ENCODE peak calls at places on chromosomes 2 and 18, in five cellular contexts. M is right lobe of liver, Z is upper lobe of right lung, A is choroid plexus epithelial cell, G is epithelial cell of esophagus. K is an unnamed sample.

GRCh38 chr2:239548965-239549595 is 148.3 kb upstream of the HDAC4 start:
- DNase-seq in M (peak), G (no peak), Z (peak), A (no peak), K (no peak)

GRCh38 chr2:42775186-42775585 is 11.3 kb upstream of the OXER1 start:
- DNase-seq in Z (no peak), A (no peak), M (no peak), G (no peak), K (no peak)

GRCh38 chr2:96207778-96208143 is 866 bp downstream of the STARD7 start:
- DNase-seq in G (no peak), M (no peak), Z (no peak), A (no peak), K (no peak)

GRCh38 chr2:14930441-14930840 is 297.9 kb downstream of the LRATD1 start:
- DNase-seq in Z (no peak), M (no peak), G (no peak), A (no peak), K (no peak)

GRCh38 chr18:23416283-23416682 is 36.8 kb upstream of the RIOK3 start:
- DNase-seq in Z (no peak), G (no peak), M (no peak), A (no peak), K (no peak)

GRCh38 chr2:129801575-129801974 is 177.9 kb upstream of the RAB6C start:
- DNase-seq in Z (no peak), M (no peak), A (no peak), G (peak), K (peak)

GRCh38 chr2:74902281-74902860 is 56.1 kb upstream of the POLE4 start:
- DNase-seq in G (no peak), M (no peak), A (no peak), Z (no peak), K (no peak)

GRCh38 chr2:238913931-238914647 is 66.2 kb downstream of the TWIST2 start:
- DNase-seq in Z (peak), M (peak), G (no peak), A (no peak), K (no peak)

GRCh38 chr2:113186421-113186820 is 12.7 kb downstream of the PSD4 start:
- DNase-seq in M (peak), Z (no peak), A (no peak), G (no peak), K (no peak)

GRCh38 chr2:149715005-149715592 is 127.5 kb upstream of the MMADHC start:
- DNase-seq in M (no peak), Z (no peak), A (peak), G (peak), K (peak)

GRCh38 chr2:180596453-180596852 is 384.0 kb upstream of the UBE2E3 start:
- DNase-seq in Z (no peak), M (no peak), G (no peak), A (no peak), K (no peak)

GRCh38 chr2:47313141-47313691 is 89.7 kb upstream of the MSH2 start:
- DNase-seq in M (no peak), Z (no peak), G (peak), A (peak), K (peak)

GRCh38 chr18:44786697-44787096 is 106.0 kb downstream of the SETBP1 start:
- DNase-seq in M (no peak), A (no peak), G (no peak), Z (no peak), K (no peak)

GRCh38 chr2:120751553-120751952 is 15.9 kb downstream of the GLI2 start:
- DNase-seq in M (no peak), G (no peak), A (peak), Z (no peak), K (peak)

GRCh38 chr2:195411219-195411687 is 245.8 kb upstream of the SLC39A10 start:
- DNase-seq in A (no peak), M (no peak), G (no peak), Z (no peak), K (peak)

GRCh38 chr18:25230658-25231326 is 121.2 kb downstream of the ZNF521 start:
- DNase-seq in A (peak), M (no peak), G (peak), Z (no peak), K (no peak)

GRCh38 chr2:151862688-151863087 is 34.5 kb upstream of the ARL5A start:
- DNase-seq in Z (no peak), M (no peak), A (no peak), G (no peak), K (no peak)

GRCh38 chr18:35577045-35577848 is 4.3 kb upstream of the GALNT1 start:
- DNase-seq in A (no peak), G (peak), M (no peak), Z (no peak), K (no peak)

GRCh38 chr18:12944724-12945123 is 3.1 kb upstream of the SEH1L start:
- DNase-seq in Z (no peak), G (no peak), A (peak), M (peak), K (no peak)

GRCh38 chr2:112946086-112946485 is 31.7 kb upstream of the IL36G start:
- DNase-seq in G (no peak), Z (no peak), M (no peak), A (no peak), K (no peak)

GRCh38 chr2:5549061-5549601 is 143.1 kb upstream of the SOX11 start:
- DNase-seq in G (no peak), M (no peak), A (peak), Z (no peak), K (no peak)

GRCh38 chr2:181371782-181372292 is 85.3 kb upstream of the ITGA4 start:
- DNase-seq in G (no peak), Z (no peak), M (no peak), A (no peak), K (peak)

DNA sequence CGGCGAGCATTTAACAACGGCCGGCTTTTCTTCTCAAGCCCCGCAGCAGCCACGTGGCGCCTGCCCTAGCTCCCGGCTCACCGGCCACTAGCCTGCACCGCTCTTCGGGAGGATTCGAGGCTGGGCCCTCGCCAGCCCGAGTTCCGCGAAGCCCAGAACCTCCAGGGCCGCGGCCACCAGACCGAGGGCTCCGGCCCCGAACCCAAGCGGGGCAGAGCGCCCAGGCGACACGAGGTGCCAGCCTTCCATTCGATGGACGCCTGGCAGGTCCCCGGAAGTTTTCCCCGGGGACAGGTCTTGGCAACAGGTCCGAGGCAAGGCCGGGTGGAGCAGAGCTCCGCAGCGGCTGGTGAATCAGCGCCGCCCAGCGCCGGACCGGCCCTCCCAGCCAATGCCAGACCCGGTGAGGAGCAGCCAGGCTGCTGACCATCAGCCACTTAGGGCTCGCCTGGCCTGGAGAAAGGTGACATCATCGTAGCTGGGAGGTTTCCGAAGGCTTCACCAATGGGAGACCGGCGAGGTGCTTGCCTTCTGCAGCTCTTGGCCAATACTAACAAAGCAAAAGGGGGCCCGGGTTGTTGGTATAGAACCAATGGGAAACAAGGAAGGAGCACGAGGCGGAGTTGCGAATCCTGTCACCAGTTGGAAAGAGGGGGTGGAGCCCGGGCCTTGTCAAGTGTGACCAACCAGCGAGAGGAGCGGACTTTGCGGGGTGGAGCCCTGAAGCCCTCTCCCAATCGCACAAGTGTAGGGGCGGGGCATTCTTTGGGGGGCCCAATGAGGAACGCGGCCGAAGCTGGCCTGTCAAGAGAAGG is 467 bp upstream of the MXD1 start:
- DNase-seq in M (peak), A (peak), Z (peak), G (peak), K (peak)
- TF ChIP-seq CTCF in M (peak), A (peak), Z (peak), G (no peak), K (peak)

DNA sequence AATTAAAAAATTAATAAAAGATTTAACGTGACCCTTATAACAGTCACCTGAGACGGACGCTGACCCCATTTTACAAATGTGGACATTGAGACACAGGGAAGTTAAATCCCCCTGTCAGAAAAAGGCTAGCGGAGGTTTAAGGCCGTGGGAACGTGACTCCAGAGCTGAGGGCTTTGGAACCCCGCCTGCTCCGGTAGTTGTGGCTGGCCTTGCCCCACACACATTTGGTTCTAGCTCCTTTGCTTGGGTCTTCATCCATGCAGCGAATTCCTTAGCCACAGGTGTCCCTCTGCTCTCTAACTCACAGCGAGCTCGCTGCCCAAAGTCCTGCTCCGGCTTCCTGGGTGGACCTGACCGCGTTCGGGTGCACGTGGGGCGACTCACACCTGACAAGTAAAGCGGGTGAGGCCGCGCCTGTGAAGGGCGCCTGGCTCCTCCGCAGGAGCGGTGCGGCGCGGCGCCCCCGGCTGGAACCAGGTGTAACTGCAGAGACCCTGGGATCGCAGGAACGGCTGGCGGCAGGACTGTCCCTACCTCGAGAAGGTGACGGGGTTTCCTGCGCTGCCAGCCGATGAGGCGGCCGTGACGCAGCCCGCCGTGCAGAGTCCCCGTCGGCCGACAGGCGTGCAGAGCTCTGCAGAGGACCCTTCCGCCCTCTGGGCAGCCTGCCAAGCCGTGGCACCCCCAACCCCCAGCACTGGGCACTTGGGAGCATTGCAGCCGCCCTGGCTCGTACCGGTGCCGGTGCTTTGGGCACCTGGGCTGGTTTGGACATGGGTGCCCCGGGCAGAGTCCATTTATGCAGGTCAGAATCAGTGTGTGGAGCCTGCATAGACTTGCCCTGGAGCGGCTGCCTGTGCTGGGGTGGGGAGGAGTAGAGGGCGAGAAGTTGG is 2.4 kb upstream of the PROC start:
- DNase-seq in G (peak), Z (peak), M (peak), A (peak), K (peak)
- TF ChIP-seq CTCF in G (peak), Z (peak), M (peak), A (peak), K (peak)

DNA sequence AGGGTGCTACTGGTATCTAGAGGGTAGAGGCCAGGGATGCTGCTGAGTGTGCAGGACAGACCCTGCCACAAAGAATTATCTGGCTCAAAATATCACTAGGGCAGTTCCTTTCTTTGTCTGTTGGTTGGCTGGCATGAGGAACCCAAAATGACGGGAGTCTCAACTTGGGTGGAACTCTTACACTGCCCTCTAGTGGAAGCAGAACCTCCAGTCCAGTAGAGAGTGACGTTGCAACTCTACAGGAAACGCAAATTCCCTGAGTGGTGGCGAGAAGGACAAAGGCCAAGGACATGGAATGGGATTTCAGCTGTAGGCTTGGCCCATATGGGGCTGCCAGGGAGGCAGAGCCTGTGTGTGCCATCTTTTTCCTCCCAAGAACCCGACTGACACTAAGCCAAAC is 47.1 kb downstream of the COPS8 start:
- DNase-seq in G (peak), M (no peak), Z (no peak), A (no peak), K (peak)
- TF ChIP-seq CTCF in G (peak), M (no peak), Z (peak), A (peak), K (peak)

GRCh38 chr2:167981945-167982344 is 265.4 kb downstream of the STK39 start:
- DNase-seq in Z (no peak), G (no peak), M (no peak), A (no peak), K (no peak)

GRCh38 chr2:167986223-167986622 is 261.2 kb downstream of the STK39 start:
- DNase-seq in A (no peak), M (no peak), Z (no peak), G (no peak), K (no peak)

DNA sequence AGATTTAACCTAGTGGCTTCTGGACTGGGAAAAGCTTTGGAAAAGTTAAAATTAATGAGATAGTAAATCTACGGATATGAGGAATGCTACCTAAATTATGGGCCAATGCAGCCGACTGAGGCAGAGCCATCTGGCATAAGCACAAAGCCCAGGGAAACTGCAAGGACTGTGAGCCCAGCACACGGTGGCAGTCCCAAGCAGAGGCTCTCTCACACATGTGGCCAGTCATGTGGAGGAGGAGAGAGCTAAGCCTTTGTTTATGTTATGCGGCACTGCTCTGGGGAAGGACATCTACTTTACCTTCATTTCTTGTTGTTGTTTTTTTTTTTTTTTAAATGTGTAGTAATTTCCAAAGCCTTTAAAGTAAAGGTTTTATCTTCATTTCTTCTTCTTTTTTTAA is 267.0 kb downstream of the STK39 start:
- DNase-seq in M (no peak), A (no peak), Z (no peak), G (no peak), K (no peak)
- TF ChIP-seq CTCF in M (no peak), A (no peak), Z (no peak), G (no peak), K (no peak)

DNA sequence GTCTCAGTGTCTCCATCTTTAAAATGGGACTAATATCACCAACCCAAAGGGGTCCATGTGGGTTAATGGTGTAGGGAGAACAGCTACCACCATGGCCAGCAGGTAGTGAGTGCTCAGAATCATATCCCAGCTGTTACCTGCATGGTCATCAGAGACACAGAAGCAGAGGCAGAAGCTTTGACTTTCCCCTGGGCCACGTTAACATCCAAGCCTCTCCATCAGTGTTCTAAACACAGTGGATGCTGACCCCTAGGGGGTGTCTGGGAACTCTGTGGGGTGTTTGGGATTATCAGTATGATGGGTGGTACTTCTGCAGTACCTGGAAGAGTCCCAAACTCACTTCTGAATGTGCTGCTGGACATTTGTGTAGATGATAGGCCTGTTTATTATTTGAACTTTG is 93.6 kb downstream of the GYPC start:
- DNase-seq in Z (no peak), A (peak), G (no peak), M (no peak), K (no peak)
- TF ChIP-seq CTCF in Z (no peak), A (peak), G (no peak), M (no peak), K (no peak)

GRCh38 chr2:19746611-19747309 is 155.0 kb downstream of the TTC32 start:
- DNase-seq in M (peak), G (no peak), Z (no peak), A (peak), K (no peak)
- TF ChIP-seq CTCF in M (no peak), G (no peak), Z (no peak), A (peak), K (peak)

GRCh38 chr2:54557601-54558187 is 101.6 kb downstream of the SPTBN1 start:
- DNase-seq in Z (peak), G (peak), A (no peak), M (peak), K (peak)
- TF ChIP-seq CTCF in Z (peak), G (peak), A (no peak), M (no peak), K (peak)

GRCh38 chr2:198054299-198054698 is 249.9 kb downstream of the PLCL1 start:
- DNase-seq in Z (no peak), M (no peak), A (peak), G (peak), K (peak)
- TF ChIP-seq CTCF in Z (peak), M (peak), A (peak), G (peak), K (peak)

GRCh38 chr2:27323592-27324285 is 842 bp upstream of the MPV17 start:
- DNase-seq in A (no peak), G (peak), Z (no peak), M (no peak), K (no peak)

GRCh38 chr2:27322301-27322765 is 564 bp downstream of the MPV17 start:
- DNase-seq in Z (no peak), G (peak), A (peak), M (peak), K (no peak)

GRCh38 chr2:27324720-27325119 is 1.8 kb upstream of the MPV17 start:
- DNase-seq in A (no peak), M (no peak), Z (no peak), G (no peak), K (no peak)

GRCh38 chr2:27322766-27323591 is at the start of gene MPV17:
- DNase-seq in M (peak), A (peak), Z (peak), G (peak), K (peak)

GRCh38 chr2:27320958-27321543 is 1.8 kb downstream of the MPV17 start:
- DNase-seq in A (peak), M (peak), G (peak), Z (peak), K (peak)
- TF ChIP-seq CTCF in A (peak), M (peak), G (peak), Z (no peak), K (peak)

K was measured in foreskin keratinocyte.